ENCODE peak calls at places on chromosomes 11 and 22, in five cellular contexts. One of them, this sample, is unnamed.

GRCh38 chr11:72144807-72145565 is 9.5 kb downstream of the FOLR3 start:
- DNase-seq in K562: no peak
- DNase-seq in GM12891: no peak
- DNase-seq in H1: no peak
- DNase-seq in HepG2: no peak
- DNase-seq in this sample: no peak

GRCh38 chr22:47463220-47463619 is 700.8 kb downstream of the TBC1D22A start:
- DNase-seq in GM12891: no peak
- DNase-seq in HepG2: no peak
- DNase-seq in K562: no peak
- DNase-seq in H1: no peak
- DNase-seq in this sample: no peak

GRCh38 chr11:44327730-44328691 is 18.1 kb upstream of the ALX4 start:
- DNase-seq in GM12891: no peak
- DNase-seq in H1: no peak
- DNase-seq in HepG2: no peak
- DNase-seq in K562: no peak
- DNase-seq in this sample: no peak

GRCh38 chr11:93840981-93841380 is 9.4 kb downstream of the VSTM5 start:
- DNase-seq in K562: no peak
- DNase-seq in H1: no peak
- DNase-seq in GM12891: no peak
- DNase-seq in HepG2: no peak
- DNase-seq in this sample: no peak

GRCh38 chr11:119340335-119341221 is at the start of gene C1QTNF5:
- DNase-seq in HepG2: no peak
- DNase-seq in K562: no peak
- DNase-seq in GM12891: no peak
- DNase-seq in H1: no peak
- DNase-seq in this sample: no peak

GRCh38 chr22:46953968-46954755 is 191.7 kb downstream of the TBC1D22A start:
- DNase-seq in K562: peak
- DNase-seq in H1: no peak
- DNase-seq in GM12891: no peak
- DNase-seq in HepG2: no peak
- DNase-seq in this sample: no peak

GRCh38 chr22:35328472-35328885 is 28.8 kb downstream of the TOM1 start:
- DNase-seq in K562: no peak
- DNase-seq in GM12891: no peak
- DNase-seq in H1: no peak
- DNase-seq in HepG2: peak
- DNase-seq in this sample: no peak

GRCh38 chr11:66891849-66892660 is 35.2 kb downstream of the LRFN4 start:
- DNase-seq in K562: peak
- DNase-seq in H1: no peak
- DNase-seq in HepG2: peak
- DNase-seq in GM12891: peak
- DNase-seq in this sample: peak

GRCh38 chr22:49953027-49953679 is 7.4 kb upstream of the PIM3 start:
- DNase-seq in H1: no peak
- DNase-seq in K562: no peak
- DNase-seq in GM12891: no peak
- DNase-seq in HepG2: no peak
- DNase-seq in this sample: no peak

GRCh38 chr11:97815667-97816066 is 1205.1 kb upstream of the CNTN5 start:
- DNase-seq in K562: no peak
- DNase-seq in HepG2: no peak
- DNase-seq in H1: no peak
- DNase-seq in GM12891: no peak
- DNase-seq in this sample: no peak

GRCh38 chr11:91966368-91966767 is 258.2 kb upstream of the FAT3 start:
- DNase-seq in H1: no peak
- DNase-seq in K562: no peak
- DNase-seq in GM12891: no peak
- DNase-seq in HepG2: no peak
- DNase-seq in this sample: no peak

GRCh38 chr11:64100345-64100744 is 64.6 kb downstream of the FLRT1 start:
- DNase-seq in HepG2: no peak
- DNase-seq in GM12891: peak
- DNase-seq in H1: no peak
- DNase-seq in K562: peak
- DNase-seq in this sample: peak

GRCh38 chr11:18706330-18707243 is 8.0 kb downstream of the TMEM86A start:
- DNase-seq in K562: no peak
- DNase-seq in HepG2: no peak
- DNase-seq in H1: no peak
- DNase-seq in GM12891: no peak
- DNase-seq in this sample: no peak

GRCh38 chr22:23570681-23571080 is 9.4 kb downstream of the IGLL1 start:
- DNase-seq in GM12891: no peak
- DNase-seq in H1: no peak
- DNase-seq in HepG2: no peak
- DNase-seq in K562: no peak
- DNase-seq in this sample: no peak
- TF ChIP-seq POLR2AphosphoS5 in GM12891: no peak
- TF ChIP-seq POLR2AphosphoS5 in H1: no peak
- TF ChIP-seq POLR2AphosphoS5 in HepG2: no peak
- TF ChIP-seq POLR2AphosphoS5 in K562: no peak
- TF ChIP-seq POLR2AphosphoS5 in this sample: no peak

DNA sequence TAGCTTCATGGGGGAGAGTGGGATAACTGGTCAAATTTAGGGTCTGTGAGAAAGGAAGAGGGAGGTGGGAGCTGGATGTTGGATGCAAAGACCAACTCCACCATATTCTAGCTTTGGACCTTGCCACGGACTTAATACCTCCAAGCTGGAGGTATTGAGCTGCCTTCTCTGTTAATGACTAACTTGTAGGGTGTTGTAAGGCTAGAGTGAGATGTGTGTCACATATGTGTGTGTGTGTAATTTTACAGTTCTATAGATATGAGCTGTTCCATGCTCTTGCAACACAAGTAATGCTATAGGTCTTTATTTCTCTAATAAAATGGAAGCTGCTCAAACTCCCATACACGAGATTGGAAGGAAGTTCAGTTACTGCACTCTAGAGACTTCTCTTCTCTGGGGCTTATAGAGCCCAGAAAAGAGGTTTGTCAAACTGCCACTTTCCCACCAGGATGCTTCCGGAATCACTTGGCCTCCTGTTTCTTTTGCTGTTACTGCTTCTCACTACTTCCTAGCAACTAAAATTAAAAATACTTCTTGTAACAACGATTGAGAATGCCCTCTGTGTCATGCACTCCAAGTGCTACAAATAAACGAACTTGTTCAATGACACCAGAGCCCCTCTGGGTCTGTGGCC is 16.0 kb upstream of the FJX1 start:
- DNase-seq in K562: no peak
- DNase-seq in GM12891: no peak
- DNase-seq in H1: no peak
- DNase-seq in HepG2: no peak
- DNase-seq in this sample: no peak
- TF ChIP-seq TAF1 in K562: no peak
- TF ChIP-seq TAF1 in GM12891: no peak
- TF ChIP-seq TAF1 in H1: no peak
- TF ChIP-seq TAF1 in HepG2: no peak
- TF ChIP-seq TAF1 in this sample: no peak

GRCh38 chr11:62574363-62575057 is 819 bp upstream of the EEF1G start:
- DNase-seq in GM12891: peak
- DNase-seq in HepG2: no peak
- DNase-seq in K562: peak
- DNase-seq in H1: no peak
- DNase-seq in this sample: no peak
- TF ChIP-seq POLR2A in GM12891: peak
- TF ChIP-seq POLR2A in HepG2: no peak
- TF ChIP-seq POLR2A in K562: no peak
- TF ChIP-seq POLR2A in H1: no peak
- TF ChIP-seq POLR2A in this sample: peak

GRCh38 chr22:24426436-24426835 is 963 bp upstream of the ADORA2A start:
- DNase-seq in H1: no peak
- DNase-seq in K562: no peak
- DNase-seq in HepG2: no peak
- DNase-seq in GM12891: no peak
- DNase-seq in this sample: no peak

GRCh38 chr22:24428751-24429410 is 1.5 kb downstream of the ADORA2A start:
- DNase-seq in K562: no peak
- DNase-seq in H1: no peak
- DNase-seq in GM12891: no peak
- DNase-seq in HepG2: no peak
- DNase-seq in this sample: no peak

GRCh38 chr22:24429411-24430365 is 2.3 kb downstream of the ADORA2A start:
- DNase-seq in HepG2: no peak
- DNase-seq in GM12891: no peak
- DNase-seq in K562: no peak
- DNase-seq in H1: no peak
- DNase-seq in this sample: no peak

GRCh38 chr22:24426859-24427499 is 420 bp upstream of the ADORA2A start:
- DNase-seq in H1: no peak
- DNase-seq in K562: no peak
- DNase-seq in HepG2: no peak
- DNase-seq in GM12891: no peak
- DNase-seq in this sample: no peak

GRCh38 chr22:24427500-24428164 is at the start of gene ADORA2A:
- DNase-seq in HepG2: no peak
- DNase-seq in GM12891: peak
- DNase-seq in K562: no peak
- DNase-seq in H1: no peak
- DNase-seq in this sample: peak
- TF ChIP-seq POLR2AphosphoS5 in HepG2: no peak
- TF ChIP-seq POLR2AphosphoS5 in GM12891: peak
- TF ChIP-seq POLR2AphosphoS5 in K562: no peak
- TF ChIP-seq POLR2AphosphoS5 in H1: no peak
- TF ChIP-seq POLR2AphosphoS5 in this sample: peak

GRCh38 chr11:134050541-134051383 is 18.1 kb upstream of the JAM3 start:
- DNase-seq in GM12891: peak
- DNase-seq in K562: peak
- DNase-seq in H1: no peak
- DNase-seq in HepG2: peak
- DNase-seq in this sample: peak
- TF ChIP-seq TAF1 in GM12891: no peak
- TF ChIP-seq TAF1 in K562: no peak
- TF ChIP-seq TAF1 in H1: no peak
- TF ChIP-seq TAF1 in HepG2: no peak
- TF ChIP-seq TAF1 in this sample: no peak

This sample was measured in GM12892.